ENCODE peak calls at places on chromosomes 12 and 14, in ten cellular contexts. F is thyroid gland, U is AG04450, E is pancreas, I is RWPE1, Y is Peyer's patch, N is heart left ventricle, A is choroid plexus epithelial cell, G is endothelial cell of umbilical vein, D is mammary epithelial cell. B is an unnamed sample.
A peak's percentile ranks its signal among the peaks of the same experiment; 100 is the strongest.

GRCh38 chr12:66903782-66904396 is 225.0 kb upstream of the GRIP1 start:
- DNase-seq in F (no peak), U (no peak), E (no peak), I (peak; percentile 5), Y (no peak), N (no peak), A (peak; percentile 6), G (no peak), D (no peak), B (no peak)

GRCh38 chr14:30450620-30451019 is 108.3 kb upstream of the G2E3 start:
- DNase-seq in F (peak; percentile 29), U (no peak), E (no peak), I (no peak), Y (no peak), N (no peak), A (peak; percentile 22), G (no peak), D (peak; percentile 3), B (no peak)

GRCh38 chr14:93976477-93977057 is at the start of gene ASB2:
- DNase-seq in F (no peak), U (peak; percentile 47), E (no peak), I (no peak), Y (no peak), N (peak; percentile 52), A (no peak), G (no peak), D (no peak), B (no peak)

GRCh38 chr12:123055281-123055766 is 74.8 kb downstream of the ARL6IP4 start:
- DNase-seq in F (no peak), U (no peak), E (peak; percentile 19), I (no peak), Y (no peak), N (no peak), A (peak; percentile 13), G (no peak), D (no peak), B (no peak)

GRCh38 chr14:64910847-64911495 is 3.3 kb upstream of the CHURC1 start:
- DNase-seq in F (no peak), U (peak; percentile 13), E (no peak), I (peak; percentile 26), Y (no peak), N (no peak), A (peak; percentile 78), G (peak; percentile 46), D (no peak), B (no peak)

GRCh38 chr12:93344876-93345275 is 32.8 kb upstream of the NUDT4 start:
- DNase-seq in F (no peak), U (no peak), E (no peak), I (no peak), Y (no peak), N (no peak), A (no peak), G (peak; percentile 14), D (peak; percentile 65), B (no peak)

GRCh38 chr12:102474438-102475064 is 5.8 kb downstream of the IGF1 start:
- DNase-seq in F (peak; percentile 47), U (no peak), E (no peak), I (no peak), Y (no peak), N (no peak), A (peak; percentile 15), G (no peak), D (peak; percentile 3), B (no peak)

GRCh38 chr14:91065266-91065665 is 4.8 kb upstream of the RPS6KA5 start:
- DNase-seq in F (peak; percentile 46), U (no peak), E (no peak), I (no peak), Y (no peak), N (no peak), A (no peak), G (no peak), D (no peak), B (no peak)

GRCh38 chr12:10720974-10721565 is 2.1 kb downstream of the YBX3 start:
- DNase-seq in F (no peak), U (no peak), E (no peak), I (no peak), Y (no peak), N (no peak), A (no peak), G (peak; percentile 34), D (no peak), B (no peak)

GRCh38 chr12:12297201-12297830 is 30.5 kb upstream of the LRP6 start:
- DNase-seq in F (no peak), U (no peak), E (no peak), I (no peak), Y (no peak), N (no peak), A (no peak), G (no peak), D (no peak), B (no peak)

GRCh38 chr14:71163842-71164500 is 256.7 kb downstream of the PCNX1 start:
- DNase-seq in F (no peak), U (no peak), E (no peak), I (no peak), Y (no peak), N (no peak), A (no peak), G (no peak), D (no peak), B (no peak)

GRCh38 chr14:34629657-34630529 is at the start of gene SNX6:
- DNase-seq in F (peak; percentile 85), U (no peak), E (peak; percentile 93), I (peak; percentile 95), Y (peak; percentile 88), N (peak; percentile 88), A (peak; percentile 79), G (peak; percentile 77), D (peak; percentile 66), B (peak; percentile 80)

DNA sequence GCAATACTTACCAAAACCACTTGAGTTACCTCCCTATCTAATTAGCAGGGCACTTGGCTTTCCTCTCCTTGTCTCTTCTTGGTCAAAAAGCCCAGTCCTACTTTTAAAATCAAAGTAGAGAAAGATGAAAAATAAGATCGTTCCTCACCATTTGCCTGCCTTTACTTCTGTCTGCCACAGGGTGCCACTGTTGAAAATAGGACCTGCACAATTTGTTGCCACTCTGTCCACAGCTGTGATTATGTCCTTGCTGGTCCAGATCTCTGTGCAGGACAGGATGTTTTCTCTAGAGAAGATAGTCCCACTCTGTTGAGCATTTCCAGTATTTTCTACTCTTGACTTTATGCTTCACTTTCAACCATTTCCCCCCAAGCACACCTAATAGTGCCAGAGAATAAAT is 179.9 kb downstream of the PDZRN4 start:
- DNase-seq in F (no peak), U (no peak), E (no peak), I (no peak), Y (no peak), N (no peak), A (peak; percentile 14), G (no peak), D (no peak), B (no peak)
- TF ChIP-seq CTCF in F (no peak), U (peak; percentile 28), E (no peak), I (peak; percentile 18), Y (no peak), N (peak; percentile 11), A (peak; percentile 46), G (peak; percentile 28), D (peak; percentile 45), B (no peak)

DNA sequence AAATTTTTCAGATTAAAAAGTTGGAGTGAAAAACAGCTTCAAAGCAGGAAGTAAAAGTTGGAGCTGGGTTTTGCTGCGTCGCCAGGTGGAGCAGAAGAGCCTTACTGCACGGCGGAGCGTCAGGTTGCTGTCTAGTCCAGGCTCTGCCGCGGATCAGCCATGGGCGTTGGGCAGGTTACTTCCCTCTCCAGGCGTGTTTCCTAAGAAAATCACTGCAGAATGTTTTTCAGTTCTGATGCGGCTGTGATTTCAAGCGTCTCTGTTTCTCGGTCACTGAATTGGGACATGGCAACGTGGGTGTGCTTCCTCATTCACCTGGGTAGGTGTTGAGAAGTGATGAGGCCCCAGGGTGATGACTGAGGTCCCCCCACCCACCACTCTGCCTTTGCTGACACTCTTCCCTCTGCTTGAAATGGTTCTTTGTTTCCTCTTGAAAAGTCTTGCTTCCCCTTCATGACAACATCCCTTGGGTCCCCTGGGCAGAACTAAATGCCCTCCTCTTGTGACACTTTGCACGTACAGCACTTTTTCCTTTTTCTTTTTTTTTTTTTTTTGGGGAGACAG is 7.6 kb downstream of the EVL start:
- DNase-seq in F (peak; percentile 64), U (no peak), E (no peak), I (no peak), Y (no peak), N (no peak), A (peak; percentile 26), G (no peak), D (peak; percentile 60), B (peak; percentile 46)
- TF ChIP-seq CTCF in F (peak; percentile 34), U (no peak), E (no peak), I (no peak), Y (peak; percentile 48), N (no peak), A (peak; percentile 38), G (no peak), D (peak; percentile 92), B (peak; percentile 55)

DNA sequence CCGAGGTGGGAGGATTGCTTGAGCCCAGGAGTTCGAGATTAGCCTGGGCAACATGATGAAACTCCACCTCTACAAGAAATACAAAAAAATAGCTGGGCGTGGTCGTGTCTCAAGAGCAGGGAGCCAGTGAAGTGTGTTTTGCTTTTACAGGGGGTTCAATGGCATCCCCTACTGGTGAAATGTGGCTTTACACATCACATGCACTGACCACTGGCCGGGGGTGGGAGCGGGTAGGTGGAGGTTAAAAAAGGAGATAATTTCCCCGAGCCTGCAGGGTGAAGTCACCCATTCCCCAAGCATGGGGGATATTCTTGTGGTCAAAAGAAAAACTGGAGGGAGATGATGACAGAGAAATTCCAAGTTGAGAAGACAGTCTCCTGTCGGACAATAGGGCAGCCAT is 63.6 kb upstream of the PWP1 start:
- DNase-seq in F (no peak), U (no peak), E (no peak), I (no peak), Y (no peak), N (no peak), A (peak; percentile 48), G (no peak), D (no peak), B (no peak)
- TF ChIP-seq CTCF in F (peak; percentile 29), U (peak; percentile 51), E (no peak), I (peak; percentile 58), Y (peak; percentile 45), N (peak; percentile 27), A (peak; percentile 65), G (peak; percentile 10), D (peak; percentile 65), B (peak; percentile 19)

GRCh38 chr14:23485311-23485710 is 15.8 kb downstream of the NGDN start:
- DNase-seq in F (no peak), U (no peak), E (no peak), I (no peak), Y (no peak), N (no peak), A (no peak), G (no peak), D (no peak), B (no peak)

GRCh38 chr14:23483216-23483854 is 13.8 kb downstream of the NGDN start:
- DNase-seq in F (no peak), U (no peak), E (no peak), I (no peak), Y (no peak), N (no peak), A (peak; percentile 55), G (no peak), D (no peak), B (no peak)

GRCh38 chr14:23481362-23481970 is 12.0 kb downstream of the NGDN start:
- DNase-seq in F (no peak), U (no peak), E (no peak), I (peak; percentile 22), Y (no peak), N (no peak), A (peak; percentile 28), G (peak; percentile 6), D (peak; percentile 14), B (no peak)

GRCh38 chr14:23482814-23483128 is 13.3 kb downstream of the NGDN start:
- DNase-seq in F (no peak), U (no peak), E (no peak), I (no peak), Y (no peak), N (no peak), A (no peak), G (no peak), D (no peak), B (no peak)

GRCh38 chr14:23481992-23482813 is 12.7 kb downstream of the NGDN start:
- DNase-seq in F (no peak), U (no peak), E (no peak), I (no peak), Y (no peak), N (no peak), A (no peak), G (no peak), D (no peak), B (no peak)
- TF ChIP-seq CTCF in F (no peak), U (no peak), E (no peak), I (no peak), Y (no peak), N (no peak), A (peak; percentile 12), G (no peak), D (no peak), B (no peak)